ENCODE peak calls at places on chromosomes 7 and 10, in four cellular contexts. K is body of pancreas, Z is AG10803, F is HFF-Myc. C is an unnamed sample.

GRCh38 chr7:78769551-78770101 is 683.8 kb downstream of the MAGI2 start:
- DNase-seq in K (no peak), Z (no peak), F (no peak), C (no peak)

GRCh38 chr7:107659666-107660065 is 962 bp upstream of the SLC26A4 start:
- DNase-seq in K (no peak), Z (peak; percentile 82), F (no peak), C (peak; percentile 74)

GRCh38 chr10:132483394-132483793 is 54.2 kb upstream of the INPP5A start:
- DNase-seq in K (no peak), Z (no peak), F (no peak), C (no peak)

GRCh38 chr10:128898133-128898915 is 568.7 kb upstream of the MGMT start:
- DNase-seq in K (no peak), Z (no peak), F (no peak), C (no peak)

GRCh38 chr10:48231178-48231577 is 43.3 kb downstream of the FRMPD2 start:
- DNase-seq in K (no peak), Z (no peak), F (no peak), C (no peak)

GRCh38 chr7:96910484-96910883 is 94.9 kb upstream of the DLX6 start:
- DNase-seq in K (no peak), Z (peak; percentile 23), F (no peak), C (no peak)

GRCh38 chr10:95257849-95258248 is 33.0 kb downstream of the PDLIM1 start:
- DNase-seq in K (no peak), Z (no peak), F (no peak), C (no peak)

GRCh38 chr10:103640436-103641181 is 147.1 kb downstream of the NEURL1 start:
- DNase-seq in K (no peak), Z (peak; percentile 61), F (no peak), C (no peak)

GRCh38 chr7:94003446-94004023 is 620 bp downstream of the BET1 start:
- DNase-seq in K (no peak), Z (peak; percentile 29), F (no peak), C (no peak)

GRCh38 chr7:47370461-47371042 is 211.4 kb downstream of the TNS3 start:
- DNase-seq in K (no peak), Z (no peak), F (no peak), C (no peak)

GRCh38 chr10:119233123-119233820 is 25.9 kb downstream of the GRK5 start:
- DNase-seq in K (no peak), Z (no peak), F (no peak), C (no peak)

GRCh38 chr10:28254290-28254985 is 48.4 kb downstream of the MPP7 start:
- DNase-seq in K (peak; percentile 40), Z (peak; percentile 45), F (peak; percentile 31), C (peak; percentile 62)

GRCh38 chr10:119546009-119546408 is 3.5 kb upstream of the RGS10 start:
- DNase-seq in K (no peak), Z (peak; percentile 39), F (no peak), C (no peak)

GRCh38 chr7:116173051-116174028 is 37.0 kb upstream of the TES start:
- DNase-seq in K (no peak), Z (peak; percentile 67), F (peak; percentile 72), C (peak; percentile 77)

GRCh38 chr7:157601530-157601929 is 264.7 kb downstream of the DNAJB6 start:
- DNase-seq in K (no peak), Z (no peak), F (no peak), C (no peak)

DNA sequence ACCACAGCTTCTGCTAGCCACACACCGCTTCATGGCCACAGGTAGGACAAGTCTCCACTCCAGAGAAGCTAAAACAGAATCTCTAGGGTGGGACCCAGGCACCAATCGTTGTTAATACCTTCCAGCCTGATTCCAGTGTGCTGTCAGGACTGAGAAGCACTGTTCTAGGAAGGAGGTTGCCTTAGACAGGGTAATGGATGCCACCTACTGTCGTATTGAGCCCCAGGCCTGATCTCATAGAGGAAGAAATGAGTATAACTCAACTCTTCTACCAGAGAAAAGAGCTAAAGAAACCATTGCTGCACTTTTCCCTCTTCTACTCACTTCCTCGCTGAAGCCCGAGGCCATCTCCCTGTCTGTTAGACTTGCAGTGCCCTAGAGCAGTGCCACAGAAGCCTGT is 31.8 kb downstream of the CNNM1 start:
- DNase-seq in K (no peak), Z (no peak), F (no peak), C (no peak)
- TF ChIP-seq CTCF in K (no peak), Z (peak; percentile 11), F (no peak), C (no peak)

GRCh38 chr10:1328409-1328808 is 272.2 kb downstream of the WDR37 start:
- DNase-seq in K (no peak), Z (no peak), F (no peak), C (no peak)

GRCh38 chr10:1329622-1330021 is 273.4 kb downstream of the WDR37 start:
- DNase-seq in K (no peak), Z (no peak), F (no peak), C (no peak)

GRCh38 chr10:1331560-1331959 is 275.4 kb downstream of the WDR37 start:
- DNase-seq in K (no peak), Z (no peak), F (no peak), C (no peak)

GRCh38 chr10:1327759-1328158 is 271.6 kb downstream of the WDR37 start:
- DNase-seq in K (no peak), Z (no peak), F (no peak), C (no peak)

DNA sequence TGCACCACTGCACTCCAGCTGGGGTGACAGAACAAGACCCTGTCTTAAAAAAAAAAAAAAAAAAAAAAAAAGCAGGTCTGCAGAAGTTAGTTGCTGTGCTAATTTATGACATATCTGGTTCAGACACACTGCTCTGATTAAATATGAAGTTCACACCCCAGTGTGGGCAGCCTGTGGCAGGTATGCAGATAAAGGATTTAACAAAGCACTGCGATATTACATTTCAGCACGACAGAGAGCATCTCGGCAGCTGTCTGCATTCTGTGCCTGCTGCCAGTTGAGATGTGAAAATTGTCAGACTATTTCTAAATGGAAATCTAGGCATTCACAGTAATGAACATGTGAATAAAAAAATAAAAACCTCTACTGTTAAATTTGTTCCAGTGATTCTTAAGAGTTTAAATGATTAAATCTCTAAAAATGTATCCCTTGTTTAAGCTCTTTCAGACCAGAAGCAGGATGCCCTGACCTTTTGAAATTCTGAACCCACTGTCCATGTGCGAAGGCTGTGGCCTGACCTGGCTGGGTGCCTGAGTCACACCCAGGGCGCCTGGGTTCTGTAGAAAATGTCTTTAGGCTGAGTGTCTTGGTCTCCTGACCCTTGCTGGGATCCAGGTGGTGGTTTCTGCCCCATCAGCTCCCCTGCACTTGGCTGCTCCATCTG is 272.9 kb downstream of the WDR37 start:
- DNase-seq in K (no peak), Z (no peak), F (no peak), C (no peak)
- H3K4me3 ChIP-seq in K (no peak overlapping the region), Z (no peak overlapping the region), F (no peak overlapping the region), C (no peak overlapping the region)

GRCh38 chr7:12066004-12066403 is 145.1 kb upstream of the TMEM106B start:
- DNase-seq in K (no peak), Z (no peak), F (no peak), C (no peak)

GRCh38 chr7:12066561-12066960 is 144.5 kb upstream of the TMEM106B start:
- DNase-seq in K (no peak), Z (no peak), F (no peak), C (no peak)

GRCh38 chr7:12064716-12065115 is 146.4 kb upstream of the TMEM106B start:
- DNase-seq in K (no peak), Z (no peak), F (no peak), C (no peak)

GRCh38 chr7:12056977-12057376 is 154.1 kb upstream of the TMEM106B start:
- DNase-seq in K (no peak), Z (no peak), F (no peak), C (no peak)

GRCh38 chr7:12062062-12062461 is 149.0 kb upstream of the TMEM106B start:
- DNase-seq in K (no peak), Z (no peak), F (no peak), C (no peak)
- TF ChIP-seq CTCF in K (no peak), Z (no peak), F (peak; percentile 31), C (peak; percentile 24)

GRCh38 chr7:111235709-111236108 is 144.8 kb downstream of the LRRN3 start:
- DNase-seq in K (no peak), Z (no peak), F (no peak), C (no peak)

GRCh38 chr7:111239437-111239836 is 148.5 kb downstream of the LRRN3 start:
- DNase-seq in K (no peak), Z (no peak), F (no peak), C (no peak)

GRCh38 chr7:111242361-111242760 is 151.4 kb downstream of the LRRN3 start:
- DNase-seq in K (no peak), Z (no peak), F (no peak), C (no peak)

GRCh38 chr7:111240371-111240770 is 149.4 kb downstream of the LRRN3 start:
- DNase-seq in K (no peak), Z (no peak), F (no peak), C (no peak)

GRCh38 chr7:111238891-111239290 is 148.0 kb downstream of the LRRN3 start:
- DNase-seq in K (no peak), Z (no peak), F (no peak), C (peak; percentile 43)
- H3K4me3 ChIP-seq in K (no peak overlapping the region), Z (no peak overlapping the region), F (no peak overlapping the region), C (no peak overlapping the region)

GRCh38 chr10:30786131-30786530 is 156.6 kb upstream of the LYZL2 start:
- DNase-seq in K (no peak), Z (peak; percentile 54), F (no peak), C (peak; percentile 41)

GRCh38 chr10:30782543-30783461 is 153.2 kb upstream of the LYZL2 start:
- DNase-seq in K (no peak), Z (peak; percentile 76), F (peak; percentile 87), C (peak; percentile 54)

GRCh38 chr10:30784896-30785605 is 155.5 kb upstream of the LYZL2 start:
- DNase-seq in K (peak; percentile 64), Z (peak; percentile 71), F (no peak), C (peak; percentile 78)

GRCh38 chr10:30783939-30784500 is 154.5 kb upstream of the LYZL2 start:
- DNase-seq in K (peak; percentile 70), Z (peak; percentile 88), F (peak; percentile 85), C (peak; percentile 93)

DNA sequence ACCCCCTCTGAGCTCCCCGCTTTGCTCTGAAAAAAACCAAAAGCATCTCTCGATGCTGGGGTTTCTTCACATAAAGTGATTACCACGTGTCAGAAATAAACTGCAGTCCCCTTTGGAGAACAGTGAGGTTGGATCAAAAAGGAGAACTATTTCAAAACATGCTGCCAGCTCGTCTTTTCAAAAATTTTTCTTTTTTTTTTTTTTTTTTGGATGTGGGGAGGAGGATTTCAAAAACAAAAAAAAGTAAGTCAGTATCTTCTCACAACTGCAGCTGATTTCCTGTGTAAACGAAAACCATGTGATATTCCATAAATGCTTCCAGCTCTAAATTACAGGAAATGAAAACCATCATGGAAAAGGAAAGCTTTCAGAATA is 155.0 kb upstream of the LYZL2 start:
- DNase-seq in K (no peak), Z (peak; percentile 87), F (no peak), C (peak; percentile 72)
- TF ChIP-seq CTCF in K (no peak), Z (no peak), F (no peak), C (no peak)

DNA sequence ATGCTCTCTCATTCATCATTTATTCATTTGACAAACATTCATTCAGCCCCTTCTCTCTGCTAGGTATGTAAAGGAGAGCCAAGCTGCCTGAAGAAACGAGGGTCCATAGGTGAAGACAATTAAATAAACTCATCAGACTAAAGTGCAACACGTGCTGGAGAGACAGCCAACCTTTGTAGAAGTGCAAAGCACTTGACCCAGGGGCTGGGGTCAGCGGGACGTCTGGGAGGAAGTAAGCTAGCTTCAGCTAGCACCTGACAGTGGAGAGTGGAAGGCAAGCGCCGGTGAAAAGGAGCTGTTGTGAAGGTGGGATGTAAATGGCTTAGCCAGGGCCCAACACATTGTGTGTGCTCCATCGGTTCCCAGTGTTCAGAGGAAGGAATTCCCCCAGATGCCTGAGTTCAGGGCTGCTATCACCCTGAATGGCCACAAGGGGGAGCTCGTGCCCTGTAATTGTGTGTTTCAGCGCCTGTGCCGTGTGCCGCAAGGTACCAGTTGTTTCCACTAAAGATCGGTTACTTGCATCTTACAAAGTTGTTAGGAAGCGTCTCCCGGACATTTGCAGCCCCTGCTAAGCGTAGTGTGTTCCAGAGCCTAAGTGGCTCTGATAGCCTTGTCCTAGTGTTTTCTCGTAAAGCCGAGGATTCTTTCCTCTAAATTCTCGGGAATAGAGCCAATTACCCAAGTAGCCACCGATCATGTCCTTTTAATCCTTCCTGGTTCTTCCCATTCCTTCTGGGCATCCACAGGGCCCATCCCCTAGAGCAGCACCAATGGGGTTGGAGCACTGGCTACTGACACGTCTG is 30.6 kb downstream of the TLX1 start:
- DNase-seq in K (peak; percentile 76), Z (peak; percentile 65), F (peak; percentile 64), C (peak; percentile 68)
- H3K4me3 ChIP-seq in K (no peak overlapping the region), Z (peak overlapping the region; percentile 59), F (peak overlapping the region; percentile 28), C (peak overlapping the region; percentile 26)